ENCODE peak calls at places on chromosomes 16 and 17, in nine cellular contexts. E, S, U, W, M, Q, T, C and B are unnamed samples.

GRCh38 chr16:17367034-17367433 is 103.7 kb downstream of the XYLT1 start:
- DNase-seq in C (no peak), Q (no peak), S (no peak), T (no peak), E (no peak), M (no peak), U (no peak), W (no peak), B (no peak)

GRCh38 chr16:18827890-18828289 is 26.5 kb upstream of the ARL6IP1 start:
- DNase-seq in T (no peak), U (peak), S (no peak), W (no peak), C (no peak), Q (no peak), E (no peak), M (no peak), B (no peak)

GRCh38 chr16:55942821-55943220 is 67.6 kb upstream of the CES5A start:
- DNase-seq in W (no peak), S (no peak), M (no peak), U (no peak), E (no peak), T (no peak), Q (no peak), C (no peak), B (no peak)

GRCh38 chr17:8046306-8046928 is 7.6 kb downstream of the ALOX15B start:
- DNase-seq in U (no peak), M (no peak), E (no peak), W (peak), C (no peak), T (no peak), S (no peak), Q (no peak), B (no peak)

GRCh38 chr17:68349157-68349556 is 57.9 kb downstream of the ARSG start:
- DNase-seq in M (no peak), T (no peak), E (no peak), U (no peak), W (no peak), C (no peak), Q (no peak), S (no peak), B (no peak)

GRCh38 chr16:27098366-27099050 is 31.8 kb downstream of the C16orf82 start:
- DNase-seq in E (no peak), U (no peak), W (no peak), S (no peak), Q (no peak), C (no peak), T (no peak), M (no peak), B (no peak)

GRCh38 chr17:47701603-47702002 is 7.6 kb downstream of the TBKBP1 start:
- DNase-seq in T (no peak), S (peak), U (peak), W (no peak), Q (no peak), M (no peak), E (no peak), C (no peak), B (no peak)

GRCh38 chr17:15112881-15113617 is 152.1 kb downstream of the PMP22 start:
- DNase-seq in M (no peak), E (no peak), U (no peak), C (no peak), W (no peak), S (no peak), Q (no peak), T (no peak), B (no peak)

GRCh38 chr16:25126820-25127232 is 15.3 kb downstream of the LCMT1 start:
- DNase-seq in Q (no peak), W (no peak), S (no peak), T (no peak), M (no peak), E (peak), U (peak), C (peak), B (no peak)

GRCh38 chr16:9499921-9500593 is 408.6 kb downstream of the HAPSTR1 start:
- DNase-seq in W (peak), S (no peak), T (no peak), C (no peak), E (no peak), Q (no peak), M (no peak), U (no peak), B (no peak)

GRCh38 chr17:2809337-2809736 is 13.1 kb downstream of the RAP1GAP2 start:
- DNase-seq in W (no peak), S (no peak), M (no peak), C (no peak), Q (no peak), T (no peak), U (no peak), E (no peak), B (no peak)

GRCh38 chr16:75555213-75555706 is 792 bp downstream of the TMEM231 start:
- DNase-seq in Q (peak), T (peak), S (peak), U (peak), E (peak), M (peak), C (peak), W (peak), B (peak)

GRCh38 chr16:24539850-24540484 is 601 bp downstream of the RBBP6 start:
- DNase-seq in M (peak), T (peak), U (no peak), C (peak), E (no peak), Q (no peak), S (peak), W (peak), B (peak)

GRCh38 chr16:20614201-20615141 is 38.3 kb upstream of the ACSM2B start:
- DNase-seq in C (no peak), W (no peak), M (no peak), E (no peak), S (no peak), U (no peak), Q (no peak), T (no peak), B (no peak)

GRCh38 chr17:63095459-63095858 is 129.4 kb downstream of the TANC2 start:
- DNase-seq in S (no peak), M (no peak), Q (no peak), U (no peak), W (no peak), T (no peak), C (no peak), E (no peak), B (no peak)

GRCh38 chr17:21425321-21425720 is 49.2 kb downstream of the KCNJ12 start:
- DNase-seq in U (no peak), C (no peak), M (no peak), E (no peak), S (no peak), T (no peak), W (no peak), Q (no peak), B (no peak)

GRCh38 chr16:47833771-47834170 is 322.0 kb downstream of the ABCC12 start:
- DNase-seq in S (no peak), U (no peak), T (no peak), E (no peak), Q (no peak), M (no peak), C (no peak), W (no peak), B (no peak)

GRCh38 chr16:86562356-86562755 is 4.3 kb upstream of the FOXC2 start:
- DNase-seq in W (peak), S (peak), T (no peak), U (no peak), Q (no peak), C (no peak), E (no peak), M (no peak), B (no peak)

GRCh38 chr17:13005530-13005929 is 12.3 kb downstream of the ELAC2 start:
- DNase-seq in Q (no peak), C (no peak), W (peak), M (no peak), E (no peak), S (peak), T (no peak), U (no peak), B (no peak)

GRCh38 chr17:17227608-17228520 is 9.1 kb downstream of the FLCN start:
- DNase-seq in W (peak), T (no peak), C (no peak), M (peak), E (no peak), S (no peak), Q (no peak), U (no peak), B (no peak)

GRCh38 chr17:27380551-27380950 is 75.7 kb upstream of the KSR1 start:
- DNase-seq in S (no peak), T (no peak), W (no peak), M (no peak), U (no peak), E (no peak), C (no peak), Q (no peak), B (no peak)

GRCh38 chr16:65845466-65846209 is 520.9 kb upstream of the CDH5 start:
- DNase-seq in C (no peak), E (no peak), S (no peak), U (no peak), W (no peak), Q (no peak), T (no peak), M (no peak), B (no peak)

GRCh38 chr16:2495041-2495440 is 18.7 kb upstream of the ATP6V0C start:
- DNase-seq in Q (no peak), M (no peak), W (no peak), T (no peak), S (no peak), U (no peak), C (no peak), E (no peak), B (no peak)

GRCh38 chr17:55448681-55449080 is 27.0 kb upstream of the MMD start:
- DNase-seq in C (no peak), Q (no peak), U (no peak), T (no peak), S (no peak), M (no peak), W (no peak), E (no peak), B (no peak)

GRCh38 chr17:72419866-72420774 is 299.3 kb downstream of the SOX9 start:
- DNase-seq in W (no peak), S (no peak), Q (no peak), E (no peak), U (no peak), C (peak), T (no peak), M (no peak), B (peak)

GRCh38 chr17:41392278-41392677 is 5.1 kb downstream of the KRT31 start:
- DNase-seq in Q (no peak), T (no peak), E (no peak), U (no peak), M (no peak), C (no peak), W (no peak), S (no peak), B (no peak)

GRCh38 chr17:39867891-39868553 is at the start of gene ZPBP2:
- DNase-seq in W (no peak), T (no peak), U (no peak), E (no peak), M (no peak), S (no peak), C (peak), Q (no peak), B (no peak)
- TF ChIP-seq EP300 in W (no peak), T (no peak), U (no peak), E (no peak), M (no peak), S (no peak), C (no peak), Q (no peak), B (no peak)

GRCh38 chr16:79540825-79541595 is 59.5 kb downstream of the MAF start:
- DNase-seq in C (no peak), T (no peak), E (no peak), M (no peak), S (no peak), Q (no peak), W (no peak), U (no peak), B (no peak)
- TF ChIP-seq POLR2A in C (no peak), T (no peak), E (no peak), M (no peak), S (no peak), Q (no peak), W (no peak), U (no peak), B (no peak)

GRCh38 chr16:30122621-30123160 is 329 bp downstream of the MAPK3 start:
- DNase-seq in S (peak), E (no peak), T (no peak), U (peak), Q (no peak), M (no peak), C (no peak), W (no peak), B (no peak)
- TF ChIP-seq EP300 in S (no peak), E (no peak), T (no peak), U (no peak), Q (no peak), M (no peak), C (no peak), W (no peak), B (no peak)

GRCh38 chr16:67430504-67431076 is 331 bp upstream of the HSD11B2 start:
- DNase-seq in E (peak), T (peak), C (peak), Q (no peak), S (no peak), M (peak), W (no peak), U (peak), B (no peak)
- TF ChIP-seq POLR2A in E (no peak), T (no peak), C (peak), Q (peak), S (no peak), M (no peak), W (no peak), U (no peak), B (no peak)

DNA sequence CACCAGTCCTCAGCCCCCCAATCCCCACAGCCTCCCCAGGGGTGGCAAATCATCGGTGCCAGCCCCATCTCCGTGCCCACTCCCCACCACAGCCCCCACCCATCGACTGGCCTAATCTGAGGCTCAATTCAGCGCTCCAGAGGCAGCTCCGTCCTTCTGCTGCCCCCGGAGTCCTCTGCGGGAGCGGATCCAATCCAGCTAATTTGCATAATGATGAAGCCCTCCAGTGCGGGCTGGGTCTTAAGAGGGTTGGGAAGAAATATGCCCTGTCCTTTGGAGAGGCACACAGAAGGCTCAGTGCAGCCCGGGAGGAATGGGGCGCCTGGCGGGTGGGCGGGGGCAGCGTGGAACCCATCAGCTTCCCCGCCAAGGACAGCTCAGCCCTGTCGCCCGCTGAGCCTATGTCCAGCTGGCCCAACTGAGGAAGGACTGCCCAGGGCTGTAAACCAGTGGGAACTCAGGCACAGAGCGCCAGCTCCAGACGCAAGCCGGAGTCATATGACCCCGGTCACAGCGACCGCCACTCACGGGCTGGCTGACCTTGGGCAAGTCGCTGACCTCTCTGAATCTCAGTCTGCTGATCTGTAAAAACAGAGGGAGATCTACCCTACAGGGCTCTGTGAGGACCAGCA is 169.8 kb downstream of the C16orf78 start:
- DNase-seq in Q (no peak), S (no peak), U (no peak), C (no peak), E (no peak), W (no peak), T (no peak), M (no peak), B (no peak)
- TF ChIP-seq EP300 in Q (no peak), S (no peak), U (no peak), C (no peak), E (no peak), W (no peak), T (no peak), M (no peak), B (no peak)

GRCh38 chr16:3739636-3740035 is 22.3 kb upstream of the TRAP1 start:
- DNase-seq in U (no peak), W (peak), Q (no peak), C (no peak), T (no peak), E (no peak), S (no peak), M (no peak), B (no peak)
- TF ChIP-seq POLR2A in U (no peak), W (no peak), Q (no peak), C (no peak), T (no peak), E (no peak), S (no peak), M (no peak), B (no peak)

DNA sequence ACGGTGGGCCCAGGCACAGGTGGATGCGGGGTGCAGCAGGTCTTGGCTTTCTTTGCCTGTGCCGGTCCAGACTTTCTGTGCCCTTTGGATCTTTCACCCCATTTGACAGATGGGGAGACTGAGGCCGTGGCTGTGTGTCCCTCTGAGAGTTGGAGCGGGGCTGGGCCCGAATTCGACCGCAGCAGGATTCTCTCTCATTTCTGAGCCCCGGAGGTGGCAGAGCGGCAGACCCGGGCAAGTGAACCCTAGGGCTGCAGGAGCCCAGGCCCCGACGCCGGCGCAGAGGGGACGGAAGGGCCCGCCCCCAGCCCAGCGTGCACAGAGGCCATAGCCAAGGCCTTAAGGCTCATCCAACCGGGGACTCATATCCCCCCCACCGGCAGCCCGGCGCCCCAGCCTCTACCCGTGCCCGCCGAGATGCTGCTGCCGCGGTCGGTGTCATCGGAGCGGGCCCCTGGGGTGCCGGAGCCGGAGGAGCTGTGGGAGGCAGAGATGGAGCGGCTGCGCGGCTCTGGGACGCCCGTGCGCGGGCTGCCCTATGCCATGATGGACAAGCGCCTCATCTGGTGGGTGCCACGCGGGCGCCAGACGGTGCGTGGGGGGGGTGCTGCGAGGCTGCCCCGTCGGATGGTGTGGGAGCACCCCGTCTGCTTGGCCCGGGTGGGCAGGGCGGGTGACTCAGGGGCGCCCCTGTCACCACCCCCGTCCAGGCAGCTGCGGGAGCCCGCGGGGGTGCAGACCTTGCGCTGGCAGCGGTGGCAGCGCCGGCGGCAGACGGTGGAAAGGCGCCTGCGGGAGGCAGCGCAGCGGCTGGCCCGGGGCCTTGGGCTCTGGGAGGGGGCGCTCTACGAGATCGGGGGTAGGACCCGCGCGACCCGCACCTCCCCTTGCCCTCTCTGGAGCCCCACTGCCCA is 858 bp downstream of the TMC8 start:
- DNase-seq in C (peak), S (peak), T (no peak), E (no peak), W (no peak), U (no peak), Q (no peak), M (no peak), B (no peak)
- TF ChIP-seq EP300 in C (no peak), S (no peak), T (no peak), E (no peak), W (no peak), U (no peak), Q (no peak), M (no peak), B (no peak)

DNA sequence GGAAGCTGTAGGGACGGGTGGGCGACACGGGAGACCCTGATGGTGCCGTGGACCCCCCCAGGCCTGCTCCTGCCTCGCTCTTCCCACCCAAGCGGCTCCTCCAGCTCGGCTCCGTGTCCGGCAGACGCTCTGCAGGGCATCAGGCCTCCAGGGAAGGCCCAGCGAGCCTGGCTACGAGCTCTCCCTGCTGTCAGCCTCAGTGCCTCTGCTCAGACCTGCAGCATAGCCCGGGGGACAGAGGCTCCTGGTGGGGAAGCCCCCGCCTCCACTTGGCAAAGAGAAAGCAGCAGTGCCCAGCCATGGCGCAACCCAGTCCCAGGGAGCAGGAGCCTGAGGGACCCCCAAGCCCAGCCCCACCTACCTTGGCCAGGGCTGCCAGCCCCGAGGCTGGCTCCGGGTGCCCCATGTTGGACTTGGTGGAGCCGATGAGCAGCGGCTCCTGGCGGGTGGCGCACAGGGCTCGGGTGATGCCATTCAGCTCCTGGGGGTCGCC is 5.9 kb downstream of the FASN start:
- DNase-seq in S (no peak), E (no peak), C (no peak), T (no peak), M (no peak), W (no peak), Q (no peak), U (no peak), B (no peak)
- TF ChIP-seq POLR2A in S (no peak), E (no peak), C (no peak), T (no peak), M (no peak), W (no peak), Q (no peak), U (peak), B (no peak)

DNA sequence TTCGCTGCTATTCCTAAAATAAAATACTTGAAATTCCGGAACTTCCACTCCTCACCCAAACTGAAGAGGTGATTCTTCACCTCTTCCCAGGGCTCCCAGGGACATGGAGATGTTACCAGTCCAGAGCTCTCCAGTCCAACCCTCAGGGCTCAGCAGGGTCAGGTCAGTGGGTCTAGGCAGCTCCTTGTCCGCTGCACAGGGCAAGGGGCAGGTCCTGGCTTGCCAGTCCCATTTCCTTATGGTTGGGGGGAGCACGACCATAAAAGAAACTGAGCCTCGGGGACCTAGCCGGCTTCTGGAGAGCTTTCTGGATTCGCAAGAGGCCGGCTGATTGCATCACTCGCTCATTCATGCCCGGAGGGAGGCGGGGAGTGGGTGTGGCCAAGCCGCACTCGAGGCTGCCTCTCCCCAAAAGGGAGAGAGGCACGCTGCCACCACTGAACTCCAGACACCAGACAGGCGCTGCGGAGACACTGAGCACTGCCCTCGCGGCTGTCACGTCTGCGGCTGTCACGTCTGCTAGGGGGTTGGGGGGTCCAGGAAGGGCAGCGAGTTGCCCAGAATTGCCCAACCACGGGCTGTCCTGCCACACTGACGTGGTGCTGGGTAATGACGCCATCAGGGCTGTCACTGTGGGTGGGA is 15.8 kb downstream of the SLC7A5 start:
- DNase-seq in T (peak), C (peak), Q (peak), M (peak), S (peak), W (peak), U (peak), E (peak), B (peak)
- TF ChIP-seq EP300 in T (no peak), C (peak), Q (no peak), M (peak), S (no peak), W (peak), U (peak), E (peak), B (peak)

GRCh38 chr17:42518046-42518754 is 17.8 kb upstream of the NAGLU start:
- DNase-seq in E (peak), C (peak), T (peak), U (peak), Q (no peak), M (peak), W (peak), S (peak), B (peak)
- TF ChIP-seq POLR2A in E (no peak), C (no peak), T (no peak), U (no peak), Q (no peak), M (no peak), W (no peak), S (no peak), B (no peak)